ENCODE peak calls at places on chromosomes 3 and 15, in five cellular contexts. H is C1 segment of cervical spinal cord, C is A172, Q is NCI-H1105 treated with DMSO at 0.1 percent for 48 hours, N is SJSA1. M is an unnamed sample.

GRCh38 chr3:55750525-55750924 is 263.4 kb upstream of the WNT5A start:
- DNase-seq in C (peak), N (peak), Q (no peak), H (no peak), M (no peak)

GRCh38 chr15:69602095-69602494 is 149.5 kb downstream of the RPLP1 start:
- DNase-seq in N (no peak), H (no peak), C (no peak), Q (no peak), M (no peak)

GRCh38 chr3:148902173-148902791 is 37.2 kb downstream of the CPA3 start:
- DNase-seq in N (no peak), Q (no peak), C (peak), H (no peak), M (no peak)

GRCh38 chr3:178558637-178559036 is 22.4 kb downstream of the KCNMB2 start:
- DNase-seq in H (no peak), N (no peak), Q (peak), C (no peak), M (peak)

GRCh38 chr3:115615001-115615447 is 8.3 kb upstream of the GAP43 start:
- DNase-seq in Q (no peak), C (peak), N (no peak), H (no peak), M (no peak)

GRCh38 chr3:12894629-12895028 is 53.3 kb upstream of the RPL32 start:
- DNase-seq in N (no peak), C (no peak), H (no peak), Q (no peak), M (no peak)

GRCh38 chr3:128006471-128007424 is 45.5 kb upstream of the SEC61A1 start:
- DNase-seq in N (no peak), H (no peak), Q (no peak), C (no peak), M (no peak)

GRCh38 chr3:132787616-132788015 is 65.4 kb upstream of the NPHP3 start:
- DNase-seq in H (no peak), N (no peak), Q (no peak), C (no peak), M (peak)

GRCh38 chr15:60589253-60589652 is 110.3 kb upstream of the ICE2 start:
- DNase-seq in N (no peak), Q (no peak), H (no peak), C (no peak), M (peak)

GRCh38 chr15:66802087-66803001 is 100.3 kb downstream of the SMAD6 start:
- DNase-seq in H (no peak), Q (no peak), N (peak), C (peak), M (no peak)

GRCh38 chr3:99319450-99319849 is 318.9 kb upstream of the COL8A1 start:
- DNase-seq in C (peak), Q (no peak), H (no peak), N (no peak), M (no peak)

GRCh38 chr3:12891391-12891984 is 50.1 kb upstream of the RPL32 start:
- DNase-seq in H (no peak), N (no peak), C (no peak), Q (no peak), M (no peak)

GRCh38 chr15:41332788-41333527 is at the start of gene NUSAP1:
- DNase-seq in Q (peak), H (no peak), C (peak), N (no peak), M (no peak)

GRCh38 chr3:41029356-41029755 is 169.9 kb upstream of the CTNNB1 start:
- DNase-seq in C (no peak), H (no peak), N (no peak), Q (no peak), M (no peak)

GRCh38 chr15:34122771-34123183 is 20.9 kb downstream of the PGBD4 start:
- DNase-seq in H (no peak), N (peak), C (peak), Q (no peak), M (no peak)

GRCh38 chr15:65055201-65055870 is 10.1 kb downstream of the SLC51B start:
- DNase-seq in H (no peak), C (peak), N (peak), Q (no peak), M (no peak)

GRCh38 chr3:186057594-186057993 is 51.3 kb downstream of the ETV5 start:
- DNase-seq in N (no peak), Q (no peak), C (peak), H (no peak), M (no peak)

GRCh38 chr3:25508901-25509300 is 80.8 kb downstream of the RARB start:
- DNase-seq in H (no peak), N (peak), Q (no peak), C (peak), M (no peak)

GRCh38 chr3:109195812-109196211 is 59.3 kb downstream of the C3orf85 start:
- DNase-seq in H (no peak), N (no peak), C (peak), Q (no peak), M (no peak)

GRCh38 chr3:65894679-65895078 is 144.0 kb downstream of the MAGI1 start:
- DNase-seq in N (no peak), Q (no peak), H (no peak), C (no peak), M (no peak)

GRCh38 chr3:10116138-10116460 is 624 bp downstream of the BRK1 start:
- DNase-seq in C (peak), Q (no peak), N (peak), H (no peak), M (no peak)

M was measured in NCI-H510A treated with DMSO at 0.1 percent for 48 hours.